ENCODE peak calls at places on chromosome 6, in seven cellular contexts. Z is ELR; H is iPS-NIHi11; B is stimulated activated CD4-positive, alpha-beta T cell treated with anti-CD3 and anti-CD28 coated beads, TNF-alpha, amount 100 ng/mL, for 1 hour; S is mucosa of descending colon; Y is NCI-H460; I is CD8-positive, alpha-beta memory T cell. U is an unnamed sample.

GRCh38 chr6:161079566-161080262 is 88.1 kb downstream of the MAP3K4 start:
- DNase-seq in H (no peak), S (no peak), Y (no peak), I (peak; percentile 47), Z (peak; percentile 91), B (no peak), U (no peak)

GRCh38 chr6:96015321-96015790 is 418 bp upstream of the FUT9 start:
- DNase-seq in H (no peak), S (no peak), I (no peak), Z (no peak), B (no peak), Y (no peak), U (peak; percentile 75)

GRCh38 chr6:21997414-21998037 is 299.3 kb downstream of the PRL start:
- DNase-seq in S (no peak), B (no peak), I (no peak), H (no peak), Z (no peak), Y (no peak), U (no peak)

GRCh38 chr6:43951063-43951755 is 176.0 kb downstream of the MRPL14 start:
- DNase-seq in Z (peak; percentile 55), I (no peak), H (peak; percentile 87), Y (no peak), B (no peak), S (peak; percentile 78), U (no peak)

GRCh38 chr6:132456700-132457143 is 55.4 kb upstream of the MOXD1 start:
- DNase-seq in Z (no peak), H (peak; percentile 10), I (no peak), S (peak; percentile 15), B (no peak), Y (no peak), U (no peak)

GRCh38 chr6:23106951-23107350 is 537.6 kb downstream of the HDGFL1 start:
- DNase-seq in Y (no peak), I (no peak), B (no peak), Z (peak; percentile 63), S (no peak), H (no peak), U (no peak)

GRCh38 chr6:3406362-3406809 is 50.5 kb downstream of the SLC22A23 start:
- DNase-seq in S (no peak), H (no peak), Y (no peak), B (no peak), Z (no peak), I (no peak), U (no peak)

GRCh38 chr6:77416839-77417238 is 46.5 kb downstream of the HTR1B start:
- DNase-seq in B (no peak), Y (no peak), Z (no peak), I (no peak), H (no peak), S (no peak), U (no peak)

GRCh38 chr6:26017567-26017966 is 55.0 kb downstream of the TRIM38 start:
- DNase-seq in Y (no peak), B (no peak), S (peak; percentile 72), I (peak; percentile 37), Z (peak; percentile 95), H (peak; percentile 42), U (peak; percentile 63)

GRCh38 chr6:106216527-106216926 is 109.0 kb downstream of the ATG5 start:
- DNase-seq in S (no peak), Y (no peak), H (no peak), Z (no peak), I (no peak), B (no peak), U (no peak)

GRCh38 chr6:139903411-139904157 is 529.1 kb upstream of the CITED2 start:
- DNase-seq in B (no peak), Z (no peak), Y (no peak), H (no peak), I (no peak), S (no peak), U (no peak)

GRCh38 chr6:74115674-74116073 is 419.7 kb downstream of the CD109 start:
- DNase-seq in Z (no peak), S (no peak), Y (no peak), B (no peak), H (no peak), I (no peak), U (no peak)

GRCh38 chr6:33195304-33196022 is 3.2 kb upstream of the COL11A2 start:
- DNase-seq in Z (no peak), B (no peak), S (peak; percentile 42), Y (no peak), H (no peak), I (no peak), U (no peak)

GRCh38 chr6:31961616-31962015 is 2.6 kb downstream of the SKIC2 start:
- DNase-seq in I (no peak), Z (no peak), H (no peak), Y (no peak), B (no peak), S (peak; percentile 32), U (no peak)

GRCh38 chr6:100203391-100203790 is 209.4 kb upstream of the MCHR2 start:
- DNase-seq in Z (peak; percentile 99), I (no peak), B (no peak), Y (peak; percentile 29), H (no peak), S (no peak), U (no peak)

GRCh38 chr6:106110167-106110826 is 24.2 kb downstream of the PRDM1 start:
- DNase-seq in Y (no peak), B (no peak), I (no peak), H (no peak), Z (no peak), S (peak; percentile 78), U (no peak)

GRCh38 chr6:14079433-14079832 is 38.1 kb upstream of the CD83 start:
- DNase-seq in Z (no peak), S (no peak), Y (no peak), H (no peak), I (no peak), B (no peak), U (peak; percentile 9)

GRCh38 chr6:88725111-88725711 is 238.2 kb downstream of the RNGTT start:
- DNase-seq in Z (peak; percentile 20), I (no peak), B (no peak), Y (no peak), H (peak; percentile 38), S (no peak), U (no peak)

GRCh38 chr6:90364846-90365401 is 68.3 kb upstream of the BACH2 start:
- DNase-seq in B (no peak), H (no peak), Z (no peak), Y (no peak), S (no peak), I (no peak), U (no peak)

GRCh38 chr6:148342146-148343027 is at the start of gene SASH1:
- DNase-seq in I (no peak), B (no peak), H (peak; percentile 80), S (peak; percentile 67), Y (peak; percentile 38), Z (peak; percentile 90), U (peak; percentile 55)

GRCh38 chr6:33683051-33683571 is 28.4 kb downstream of the UQCC2 start:
- DNase-seq in I (peak; percentile 20), S (no peak), H (no peak), Y (no peak), Z (no peak), B (no peak), U (peak; percentile 79)

GRCh38 chr6:68235192-68235812 is 399.8 kb upstream of the ADGRB3 start:
- DNase-seq in B (no peak), Y (no peak), S (no peak), H (no peak), Z (no peak), I (no peak), U (no peak)

GRCh38 chr6:156720739-156721714 is 56.2 kb upstream of the ARID1B start:
- DNase-seq in Y (no peak), I (no peak), S (peak; percentile 52), Z (no peak), H (peak; percentile 44), B (no peak), U (no peak)

GRCh38 chr6:8043221-8043620 is 21.0 kb downstream of the BLOC1S5 start:
- DNase-seq in B (no peak), I (no peak), Z (no peak), Y (no peak), S (no peak), H (no peak), U (no peak)

GRCh38 chr6:28413681-28414080 is 14.1 kb upstream of the ZSCAN12 start:
- DNase-seq in I (no peak), Z (no peak), H (no peak), B (no peak), S (no peak), Y (no peak), U (no peak)

GRCh38 chr6:157809613-157810012 is 13.4 kb upstream of the SNX9 start:
- DNase-seq in Y (no peak), Z (no peak), B (no peak), I (no peak), S (no peak), H (no peak), U (no peak)

GRCh38 chr6:154615483-154616025 is 105.1 kb upstream of the CNKSR3 start:
- DNase-seq in S (peak; percentile 90), Y (peak; percentile 58), Z (no peak), B (no peak), I (no peak), H (peak; percentile 60), U (peak; percentile 7)

GRCh38 chr6:166446146-166446545 is 63.4 kb upstream of the MPC1 start:
- DNase-seq in S (no peak), B (no peak), H (no peak), I (no peak), Z (no peak), Y (no peak), U (no peak)

GRCh38 chr6:14784596-14785360 is 461.1 kb upstream of the JARID2 start:
- DNase-seq in I (no peak), S (no peak), H (peak; percentile 56), Z (no peak), B (no peak), Y (no peak), U (no peak)

GRCh38 chr6:36805917-36806316 is 33.3 kb downstream of the CPNE5 start:
- DNase-seq in H (peak; percentile 55), B (no peak), S (no peak), I (no peak), Z (no peak), Y (no peak), U (no peak)

GRCh38 chr6:139860193-139860592 is 485.7 kb upstream of the CITED2 start:
- DNase-seq in Y (no peak), B (no peak), S (no peak), I (no peak), H (no peak), Z (no peak), U (no peak)

GRCh38 chr6:43665376-43665775 is 20.5 kb downstream of the RSPH9 start:
- DNase-seq in H (no peak), Z (peak; percentile 52), I (no peak), S (no peak), Y (no peak), B (no peak), U (no peak)

GRCh38 chr6:28496099-28496779 is 19.4 kb downstream of the GPX6 start:
- DNase-seq in Y (no peak), B (no peak), H (no peak), Z (peak; percentile 34), I (no peak), S (no peak), U (no peak)

U was measured in hypothalamus.